ENCODE peak calls at places on chromosomes 4 and X, in nine cellular contexts. C is fibroblast of lung; K is fibroblast of the aortic adventitia; F is activated gamma-delta T cell treated with anti-CD3 and anti-CD28 coated beads, Interleukin-2, amount 50 U/mL, for 16 hours; H is midbrain; L is immature natural killer cell; M is mammary epithelial cell; A is KG1; Y is Right ventricle myocardium inferior. I is an unnamed sample.

GRCh38 chr4:73603307-73603710 is 16.9 kb downstream of the RASSF6 start:
- DNase-seq in C (peak; percentile 90), K (peak; percentile 85), F (no peak), H (no peak), L (no peak), M (peak; percentile 25), A (no peak), Y (no peak), I (no peak)

GRCh38 chr4:170978990-170979389 is 834.2 kb upstream of the GALNTL6 start:
- DNase-seq in C (no peak), K (no peak), F (no peak), H (no peak), L (no peak), M (no peak), A (no peak), Y (no peak), I (no peak)

GRCh38 chrX:40514376-40514775 is 66.4 kb upstream of the ATP6AP2 start:
- DNase-seq in C (no peak), K (no peak), F (no peak), H (no peak), L (no peak), M (peak; percentile 5), A (no peak), Y (no peak), I (no peak)

GRCh38 chr4:35818520-35818919 is 425.8 kb downstream of the ARAP2 start:
- DNase-seq in C (no peak), K (no peak), F (no peak), H (no peak), L (no peak), M (peak; percentile 3), A (no peak), Y (no peak), I (no peak)

GRCh38 chrX:103413981-103414380 is 37.6 kb downstream of the BEX3 start:
- DNase-seq in C (no peak), K (no peak), F (no peak), H (no peak), L (no peak), M (no peak), A (no peak), Y (no peak), I (no peak)

GRCh38 chr4:40723728-40724127 is 26.0 kb upstream of the NSUN7 start:
- DNase-seq in C (no peak), K (no peak), F (no peak), H (no peak), L (no peak), M (no peak), A (no peak), Y (no peak), I (no peak)

GRCh38 chr4:7759221-7759620 is 180.4 kb downstream of the AFAP1 start:
- DNase-seq in C (no peak), K (no peak), F (peak; percentile 39), H (no peak), L (peak; percentile 63), M (no peak), A (no peak), Y (no peak), I (peak; percentile 90)

GRCh38 chr4:2253160-2254084 is 8.5 kb downstream of the MXD4 start:
- DNase-seq in C (no peak), K (no peak), F (no peak), H (no peak), L (no peak), M (no peak), A (no peak), Y (peak; percentile 42), I (no peak)

GRCh38 chrX:40169193-40170086 is 71.7 kb upstream of the BCOR start:
- DNase-seq in C (peak; percentile 81), K (no peak), F (peak; percentile 66), H (no peak), L (peak; percentile 75), M (no peak), A (peak; percentile 22), Y (no peak), I (peak; percentile 63)

I was measured in CD4-positive, CD25-positive, alpha-beta regulatory T cell.